ENCODE peak calls at places on chromosomes 7 and 10, in nine cellular contexts. One of them, this sample, is unnamed.

GRCh38 chr10:29757551-29758297 is 123.0 kb upstream of the SVIL start:
- DNase-seq in RPMI8226: no peak
- DNase-seq in lower leg skin: no peak
- DNase-seq in RPMI7951: peak
- DNase-seq in ELR: peak
- DNase-seq in IMR-90: peak
- DNase-seq in T47D: no peak
- DNase-seq in NCI-H460: no peak
- DNase-seq in T follicular helper cell: no peak
- DNase-seq in this sample: no peak

GRCh38 chr10:58360412-58361004 is 24.7 kb upstream of the TFAM start:
- DNase-seq in RPMI8226: no peak
- DNase-seq in lower leg skin: no peak
- DNase-seq in RPMI7951: peak
- DNase-seq in ELR: peak
- DNase-seq in IMR-90: no peak
- DNase-seq in T47D: no peak
- DNase-seq in NCI-H460: no peak
- DNase-seq in T follicular helper cell: no peak
- DNase-seq in this sample: no peak

GRCh38 chr7:136259074-136259473 is 281.9 kb upstream of the MTPN start:
- DNase-seq in RPMI8226: no peak
- DNase-seq in lower leg skin: no peak
- DNase-seq in RPMI7951: no peak
- DNase-seq in ELR: no peak
- DNase-seq in IMR-90: no peak
- DNase-seq in T47D: no peak
- DNase-seq in NCI-H460: no peak
- DNase-seq in T follicular helper cell: no peak
- DNase-seq in this sample: no peak

GRCh38 chr7:30974605-30975256 is 11.0 kb downstream of the GHRHR start:
- DNase-seq in RPMI8226: peak
- DNase-seq in lower leg skin: peak
- DNase-seq in RPMI7951: peak
- DNase-seq in ELR: peak
- DNase-seq in IMR-90: peak
- DNase-seq in T47D: no peak
- DNase-seq in NCI-H460: peak
- DNase-seq in T follicular helper cell: no peak
- DNase-seq in this sample: peak

GRCh38 chr7:51031791-51032484 is 249.2 kb upstream of the GRB10 start:
- DNase-seq in RPMI8226: no peak
- DNase-seq in lower leg skin: peak
- DNase-seq in RPMI7951: no peak
- DNase-seq in ELR: no peak
- DNase-seq in IMR-90: no peak
- DNase-seq in T47D: no peak
- DNase-seq in NCI-H460: no peak
- DNase-seq in T follicular helper cell: no peak
- DNase-seq in this sample: no peak

GRCh38 chr7:6558837-6559236 is 7.6 kb upstream of the GRID2IP start:
- DNase-seq in RPMI8226: peak
- DNase-seq in lower leg skin: no peak
- DNase-seq in RPMI7951: peak
- DNase-seq in ELR: peak
- DNase-seq in IMR-90: peak
- DNase-seq in T47D: no peak
- DNase-seq in NCI-H460: peak
- DNase-seq in T follicular helper cell: no peak
- DNase-seq in this sample: peak

GRCh38 chr7:92621641-92622429 is 31.6 kb upstream of the FAM133B start:
- DNase-seq in RPMI8226: no peak
- DNase-seq in lower leg skin: no peak
- DNase-seq in RPMI7951: peak
- DNase-seq in ELR: peak
- DNase-seq in IMR-90: no peak
- DNase-seq in T47D: no peak
- DNase-seq in NCI-H460: no peak
- DNase-seq in T follicular helper cell: no peak
- DNase-seq in this sample: no peak

GRCh38 chr10:71837085-71837827 is 13.8 kb downstream of the PSAP start:
- DNase-seq in RPMI8226: no peak
- DNase-seq in lower leg skin: no peak
- DNase-seq in RPMI7951: peak
- DNase-seq in ELR: peak
- DNase-seq in IMR-90: no peak
- DNase-seq in T47D: no peak
- DNase-seq in NCI-H460: no peak
- DNase-seq in T follicular helper cell: no peak
- DNase-seq in this sample: no peak

GRCh38 chr7:136874393-136875032 is 6.1 kb downstream of the CHRM2 start:
- DNase-seq in RPMI8226: no peak
- DNase-seq in lower leg skin: no peak
- DNase-seq in RPMI7951: peak
- DNase-seq in ELR: peak
- DNase-seq in IMR-90: peak
- DNase-seq in T47D: no peak
- DNase-seq in NCI-H460: peak
- DNase-seq in T follicular helper cell: no peak
- DNase-seq in this sample: no peak

GRCh38 chr7:66921918-66922486 is 977 bp downstream of the TMEM248 start:
- DNase-seq in RPMI8226: peak
- DNase-seq in lower leg skin: no peak
- DNase-seq in RPMI7951: peak
- DNase-seq in ELR: peak
- DNase-seq in IMR-90: no peak
- DNase-seq in T47D: no peak
- DNase-seq in NCI-H460: no peak
- DNase-seq in T follicular helper cell: peak
- DNase-seq in this sample: peak

GRCh38 chr10:100812978-100813377 is 67.6 kb downstream of the PAX2 start:
- DNase-seq in RPMI8226: peak
- DNase-seq in lower leg skin: peak
- DNase-seq in RPMI7951: peak
- DNase-seq in ELR: no peak
- DNase-seq in IMR-90: no peak
- DNase-seq in T47D: no peak
- DNase-seq in NCI-H460: no peak
- DNase-seq in T follicular helper cell: no peak
- DNase-seq in this sample: no peak

GRCh38 chr7:74412061-74412460 is 41.6 kb upstream of the GTF2IRD1 start:
- DNase-seq in RPMI8226: peak
- DNase-seq in lower leg skin: no peak
- DNase-seq in RPMI7951: no peak
- DNase-seq in ELR: no peak
- DNase-seq in IMR-90: no peak
- DNase-seq in T47D: no peak
- DNase-seq in NCI-H460: no peak
- DNase-seq in T follicular helper cell: no peak
- DNase-seq in this sample: no peak

GRCh38 chr7:156896388-156897022 is 3.5 kb upstream of the LMBR1 start:
- DNase-seq in RPMI8226: no peak
- DNase-seq in lower leg skin: no peak
- DNase-seq in RPMI7951: no peak
- DNase-seq in ELR: no peak
- DNase-seq in IMR-90: no peak
- DNase-seq in T47D: no peak
- DNase-seq in NCI-H460: no peak
- DNase-seq in T follicular helper cell: no peak
- DNase-seq in this sample: no peak

GRCh38 chr7:90345548-90346319 is 782 bp upstream of the GTPBP10 start:
- DNase-seq in RPMI8226: no peak
- DNase-seq in lower leg skin: no peak
- DNase-seq in RPMI7951: peak
- DNase-seq in ELR: peak
- DNase-seq in IMR-90: peak
- DNase-seq in T47D: no peak
- DNase-seq in NCI-H460: no peak
- DNase-seq in T follicular helper cell: no peak
- DNase-seq in this sample: no peak

GRCh38 chr10:74419491-74420466 is 268.8 kb downstream of the ADK start:
- DNase-seq in RPMI8226: peak
- DNase-seq in lower leg skin: no peak
- DNase-seq in RPMI7951: peak
- DNase-seq in ELR: peak
- DNase-seq in IMR-90: peak
- DNase-seq in T47D: no peak
- DNase-seq in NCI-H460: peak
- DNase-seq in T follicular helper cell: peak
- DNase-seq in this sample: no peak

GRCh38 chr7:20991544-20991943 is 204.9 kb upstream of the SP8 start:
- DNase-seq in RPMI8226: no peak
- DNase-seq in lower leg skin: no peak
- DNase-seq in RPMI7951: no peak
- DNase-seq in ELR: no peak
- DNase-seq in IMR-90: no peak
- DNase-seq in T47D: no peak
- DNase-seq in NCI-H460: no peak
- DNase-seq in T follicular helper cell: no peak
- DNase-seq in this sample: no peak

GRCh38 chr10:77266242-77266641 is 371.4 kb downstream of the KCNMA1 start:
- DNase-seq in RPMI8226: no peak
- DNase-seq in lower leg skin: no peak
- DNase-seq in RPMI7951: no peak
- DNase-seq in ELR: no peak
- DNase-seq in IMR-90: no peak
- DNase-seq in T47D: peak
- DNase-seq in NCI-H460: no peak
- DNase-seq in T follicular helper cell: no peak
- DNase-seq in this sample: no peak

GRCh38 chr7:107233174-107233573 is 64.4 kb downstream of the HBP1 start:
- DNase-seq in RPMI8226: no peak
- DNase-seq in lower leg skin: no peak
- DNase-seq in RPMI7951: no peak
- DNase-seq in ELR: peak
- DNase-seq in IMR-90: no peak
- DNase-seq in T47D: no peak
- DNase-seq in NCI-H460: no peak
- DNase-seq in T follicular helper cell: no peak
- DNase-seq in this sample: no peak

GRCh38 chr10:132229834-132230556 is 43.2 kb downstream of the DPYSL4 start:
- DNase-seq in RPMI8226: no peak
- DNase-seq in lower leg skin: no peak
- DNase-seq in RPMI7951: peak
- DNase-seq in ELR: no peak
- DNase-seq in IMR-90: no peak
- DNase-seq in T47D: no peak
- DNase-seq in NCI-H460: no peak
- DNase-seq in T follicular helper cell: no peak
- DNase-seq in this sample: no peak

GRCh38 chr10:71392292-71392691 is 4.4 kb upstream of the CDH23 start:
- DNase-seq in RPMI8226: no peak
- DNase-seq in lower leg skin: no peak
- DNase-seq in RPMI7951: no peak
- DNase-seq in ELR: no peak
- DNase-seq in IMR-90: no peak
- DNase-seq in T47D: no peak
- DNase-seq in NCI-H460: no peak
- DNase-seq in T follicular helper cell: no peak
- DNase-seq in this sample: no peak

GRCh38 chr7:110522751-110523200 is 568.2 kb upstream of the LRRN3 start:
- DNase-seq in RPMI8226: peak
- DNase-seq in lower leg skin: no peak
- DNase-seq in RPMI7951: no peak
- DNase-seq in ELR: peak
- DNase-seq in IMR-90: no peak
- DNase-seq in T47D: no peak
- DNase-seq in NCI-H460: no peak
- DNase-seq in T follicular helper cell: no peak
- DNase-seq in this sample: peak

GRCh38 chr7:18590744-18591340 is 95.3 kb downstream of the HDAC9 start:
- DNase-seq in RPMI8226: peak
- DNase-seq in lower leg skin: no peak
- DNase-seq in RPMI7951: peak
- DNase-seq in ELR: peak
- DNase-seq in IMR-90: peak
- DNase-seq in T47D: peak
- DNase-seq in NCI-H460: peak
- DNase-seq in T follicular helper cell: no peak
- DNase-seq in this sample: no peak

GRCh38 chr10:6161913-6162312 is 40.8 kb upstream of the PFKFB3 start:
- DNase-seq in RPMI8226: no peak
- DNase-seq in lower leg skin: no peak
- DNase-seq in RPMI7951: no peak
- DNase-seq in ELR: no peak
- DNase-seq in IMR-90: no peak
- DNase-seq in T47D: no peak
- DNase-seq in NCI-H460: no peak
- DNase-seq in T follicular helper cell: no peak
- DNase-seq in this sample: no peak

GRCh38 chr10:17474595-17474994 is 20.2 kb upstream of the ST8SIA6 start:
- DNase-seq in RPMI8226: no peak
- DNase-seq in lower leg skin: no peak
- DNase-seq in RPMI7951: peak
- DNase-seq in ELR: peak
- DNase-seq in IMR-90: peak
- DNase-seq in T47D: no peak
- DNase-seq in NCI-H460: no peak
- DNase-seq in T follicular helper cell: no peak
- DNase-seq in this sample: no peak